ENCODE peak calls at places on chromosomes 5 and 9, in four cellular contexts. H is activated T-cell treated with anti-CD3 and anti-CD28 coated beads, Interleukin-2, amount 50 U/mL, for 24 hours; V is foreskin fibroblast; L is NCI-H460. J is an unnamed sample.

GRCh38 chr5:94901071-94901979 is 282.9 kb downstream of the SLF1 start:
- DNase-seq in V (peak), L (peak), H (no peak), J (no peak)

GRCh38 chr9:112844771-112845542 is 45.7 kb downstream of the SLC46A2 start:
- DNase-seq in L (peak), H (peak), V (peak), J (peak)

GRCh38 chr5:125412561-125413535 is 666.4 kb upstream of the ZNF608 start:
- DNase-seq in V (peak), L (peak), H (no peak), J (no peak)

GRCh38 chr9:133120343-133121199 is 469 bp downstream of the RALGDS start:
- DNase-seq in V (no peak), L (no peak), H (no peak), J (no peak)

GRCh38 chr9:112434487-112434886 is 52.1 kb upstream of the KIAA1958 start:
- DNase-seq in V (no peak), L (no peak), H (no peak), J (no peak)

GRCh38 chr5:157607371-157608161 is 32.0 kb upstream of the ADAM19 start:
- DNase-seq in H (peak), L (peak), V (peak), J (peak)

GRCh38 chr9:127899200-127899943 is at the start of gene ST6GALNAC6:
- DNase-seq in V (peak), H (peak), L (no peak), J (no peak)

GRCh38 chr5:151498395-151499155 is 51.2 kb downstream of the SLC36A1 start:
- DNase-seq in H (no peak), V (no peak), L (no peak), J (no peak)

GRCh38 chr9:116027511-116027910 is 126.1 kb upstream of the PAPPA start:
- DNase-seq in V (peak), L (no peak), H (no peak), J (no peak)

GRCh38 chr9:84261082-84261746 is 79.3 kb downstream of the SLC28A3 start:
- DNase-seq in H (peak), V (peak), L (peak), J (peak)

GRCh38 chr9:38486056-38486455 is 61.8 kb upstream of the IGFBPL1 start:
- DNase-seq in H (no peak), V (no peak), L (no peak), J (no peak)

GRCh38 chr9:34636791-34637355 is 714 bp downstream of the SIGMAR1 start:
- DNase-seq in V (no peak), L (no peak), H (peak), J (no peak)

GRCh38 chr9:38428062-38428461 is 3.8 kb upstream of the IGFBPL1 start:
- DNase-seq in V (no peak), H (no peak), L (no peak), J (no peak)

GRCh38 chr5:148393390-148393741 is 9.6 kb downstream of the FBXO38 start:
- DNase-seq in L (no peak), H (no peak), V (no peak), J (no peak)

GRCh38 chr9:18208166-18209059 is 265.5 kb upstream of the ADAMTSL1 start:
- DNase-seq in L (peak), V (peak), H (no peak), J (no peak)